ENCODE peak calls at places on chromosome 11, in seven cellular contexts. One of them, this sample, is unnamed.

GRCh38 chr11:77173494-77173893 is 45.4 kb downstream of the MYO7A start:
- DNase-seq in fibroblast of mammary gland: no peak
- DNase-seq in SK-N-SH: no peak
- DNase-seq in epithelial cell of proximal tubule: no peak
- DNase-seq in GM12865: no peak
- DNase-seq in foreskin keratinocyte: no peak
- DNase-seq in lung: no peak
- DNase-seq in this sample: no peak

GRCh38 chr11:130653838-130654601 is 205.6 kb downstream of the ADAMTS15 start:
- DNase-seq in lung: peak
- DNase-seq in fibroblast of mammary gland: no peak
- DNase-seq in foreskin keratinocyte: no peak
- DNase-seq in SK-N-SH: no peak
- DNase-seq in epithelial cell of proximal tubule: peak
- DNase-seq in GM12865: no peak
- DNase-seq in this sample: no peak

GRCh38 chr11:60991457-60991856 is 20.0 kb downstream of the CD6 start:
- DNase-seq in GM12865: no peak
- DNase-seq in lung: no peak
- DNase-seq in fibroblast of mammary gland: no peak
- DNase-seq in epithelial cell of proximal tubule: no peak
- DNase-seq in SK-N-SH: no peak
- DNase-seq in foreskin keratinocyte: no peak
- DNase-seq in this sample: no peak

GRCh38 chr11:72789493-72790131 is 4.2 kb downstream of the STARD10 start:
- DNase-seq in lung: no peak
- DNase-seq in epithelial cell of proximal tubule: no peak
- DNase-seq in GM12865: no peak
- DNase-seq in SK-N-SH: peak
- DNase-seq in fibroblast of mammary gland: peak
- DNase-seq in foreskin keratinocyte: no peak
- DNase-seq in this sample: no peak

GRCh38 chr11:12824281-12825041 is 150.2 kb downstream of the TEAD1 start:
- DNase-seq in fibroblast of mammary gland: no peak
- DNase-seq in epithelial cell of proximal tubule: no peak
- DNase-seq in SK-N-SH: no peak
- DNase-seq in GM12865: no peak
- DNase-seq in foreskin keratinocyte: no peak
- DNase-seq in lung: no peak
- DNase-seq in this sample: no peak

GRCh38 chr11:26862801-26863200 is 131.1 kb upstream of the FIBIN start:
- DNase-seq in epithelial cell of proximal tubule: no peak
- DNase-seq in lung: no peak
- DNase-seq in fibroblast of mammary gland: no peak
- DNase-seq in foreskin keratinocyte: no peak
- DNase-seq in SK-N-SH: no peak
- DNase-seq in GM12865: no peak
- DNase-seq in this sample: no peak

GRCh38 chr11:6623391-6624363 is 4.5 kb upstream of the TPP1 start:
- DNase-seq in lung: no peak
- DNase-seq in GM12865: no peak
- DNase-seq in fibroblast of mammary gland: no peak
- DNase-seq in foreskin keratinocyte: no peak
- DNase-seq in SK-N-SH: no peak
- DNase-seq in epithelial cell of proximal tubule: no peak
- DNase-seq in this sample: no peak

GRCh38 chr11:85947431-85948272 is 92.5 kb downstream of the CCDC83 start:
- DNase-seq in fibroblast of mammary gland: peak
- DNase-seq in GM12865: peak
- DNase-seq in epithelial cell of proximal tubule: peak
- DNase-seq in lung: peak
- DNase-seq in foreskin keratinocyte: peak
- DNase-seq in SK-N-SH: no peak
- DNase-seq in this sample: peak

GRCh38 chr11:112024178-112024777 is 930 bp upstream of the DLAT start:
- DNase-seq in foreskin keratinocyte: no peak
- DNase-seq in lung: no peak
- DNase-seq in GM12865: peak
- DNase-seq in SK-N-SH: no peak
- DNase-seq in fibroblast of mammary gland: peak
- DNase-seq in epithelial cell of proximal tubule: no peak
- DNase-seq in this sample: no peak

GRCh38 chr11:17558916-17559315 is 11.9 kb downstream of the OTOG start:
- DNase-seq in fibroblast of mammary gland: no peak
- DNase-seq in foreskin keratinocyte: no peak
- DNase-seq in GM12865: no peak
- DNase-seq in epithelial cell of proximal tubule: no peak
- DNase-seq in lung: no peak
- DNase-seq in SK-N-SH: no peak
- DNase-seq in this sample: no peak

GRCh38 chr11:811446-812245 is 1.9 kb downstream of the RPLP2 start:
- DNase-seq in lung: no peak
- DNase-seq in epithelial cell of proximal tubule: no peak
- DNase-seq in foreskin keratinocyte: no peak
- DNase-seq in GM12865: no peak
- DNase-seq in fibroblast of mammary gland: peak
- DNase-seq in SK-N-SH: no peak
- DNase-seq in this sample: no peak

GRCh38 chr11:31995525-31996123 is 95.2 kb upstream of the RCN1 start:
- DNase-seq in fibroblast of mammary gland: no peak
- DNase-seq in foreskin keratinocyte: no peak
- DNase-seq in lung: no peak
- DNase-seq in SK-N-SH: no peak
- DNase-seq in epithelial cell of proximal tubule: no peak
- DNase-seq in GM12865: peak
- DNase-seq in this sample: no peak

GRCh38 chr11:93330446-93330984 is at the start of gene DEUP1:
- DNase-seq in lung: peak
- DNase-seq in foreskin keratinocyte: no peak
- DNase-seq in GM12865: peak
- DNase-seq in epithelial cell of proximal tubule: no peak
- DNase-seq in SK-N-SH: peak
- DNase-seq in fibroblast of mammary gland: no peak
- DNase-seq in this sample: no peak

GRCh38 chr11:113773092-113773415 is 438 bp downstream of the ZW10 start:
- DNase-seq in GM12865: no peak
- DNase-seq in epithelial cell of proximal tubule: peak
- DNase-seq in SK-N-SH: no peak
- DNase-seq in foreskin keratinocyte: no peak
- DNase-seq in fibroblast of mammary gland: peak
- DNase-seq in lung: no peak
- DNase-seq in this sample: no peak

GRCh38 chr11:69213315-69213714 is 57.6 kb downstream of the SMIM38 start:
- DNase-seq in lung: no peak
- DNase-seq in foreskin keratinocyte: no peak
- DNase-seq in GM12865: peak
- DNase-seq in epithelial cell of proximal tubule: peak
- DNase-seq in SK-N-SH: no peak
- DNase-seq in fibroblast of mammary gland: no peak
- DNase-seq in this sample: no peak

GRCh38 chr11:117443269-117444186 is 115.9 kb downstream of the CEP164 start:
- DNase-seq in SK-N-SH: peak
- DNase-seq in epithelial cell of proximal tubule: no peak
- DNase-seq in lung: peak
- DNase-seq in foreskin keratinocyte: no peak
- DNase-seq in fibroblast of mammary gland: peak
- DNase-seq in GM12865: peak
- DNase-seq in this sample: no peak

GRCh38 chr11:61978703-61979661 is 11.5 kb upstream of the FTH1 start:
- DNase-seq in epithelial cell of proximal tubule: no peak
- DNase-seq in SK-N-SH: no peak
- DNase-seq in fibroblast of mammary gland: peak
- DNase-seq in lung: no peak
- DNase-seq in GM12865: no peak
- DNase-seq in foreskin keratinocyte: no peak
- DNase-seq in this sample: no peak

GRCh38 chr11:67284811-67285540 is 4.1 kb upstream of the ANKRD13D start:
- DNase-seq in lung: no peak
- DNase-seq in SK-N-SH: no peak
- DNase-seq in GM12865: no peak
- DNase-seq in fibroblast of mammary gland: no peak
- DNase-seq in foreskin keratinocyte: no peak
- DNase-seq in epithelial cell of proximal tubule: no peak
- DNase-seq in this sample: no peak

GRCh38 chr11:57649826-57650738 is at the start of gene YPEL4:
- DNase-seq in GM12865: no peak
- DNase-seq in lung: no peak
- DNase-seq in foreskin keratinocyte: no peak
- DNase-seq in fibroblast of mammary gland: peak
- DNase-seq in epithelial cell of proximal tubule: no peak
- DNase-seq in SK-N-SH: peak
- DNase-seq in this sample: no peak

GRCh38 chr11:6612816-6613136 is 760 bp upstream of the TAF10 start:
- DNase-seq in fibroblast of mammary gland: no peak
- DNase-seq in epithelial cell of proximal tubule: no peak
- DNase-seq in lung: no peak
- DNase-seq in SK-N-SH: peak
- DNase-seq in GM12865: no peak
- DNase-seq in foreskin keratinocyte: no peak
- DNase-seq in this sample: no peak

GRCh38 chr11:45285931-45286632 is at the start of gene SYT13:
- DNase-seq in fibroblast of mammary gland: no peak
- DNase-seq in lung: no peak
- DNase-seq in SK-N-SH: peak
- DNase-seq in GM12865: no peak
- DNase-seq in foreskin keratinocyte: no peak
- DNase-seq in epithelial cell of proximal tubule: no peak
- DNase-seq in this sample: no peak

GRCh38 chr11:35012467-35013191 is 96.2 kb downstream of the PDHX start:
- DNase-seq in foreskin keratinocyte: no peak
- DNase-seq in lung: no peak
- DNase-seq in epithelial cell of proximal tubule: no peak
- DNase-seq in SK-N-SH: no peak
- DNase-seq in fibroblast of mammary gland: no peak
- DNase-seq in GM12865: peak
- DNase-seq in this sample: no peak

GRCh38 chr11:113376156-113376555 is 11.4 kb upstream of the ANKK1 start:
- DNase-seq in epithelial cell of proximal tubule: no peak
- DNase-seq in foreskin keratinocyte: no peak
- DNase-seq in fibroblast of mammary gland: peak
- DNase-seq in GM12865: peak
- DNase-seq in lung: no peak
- DNase-seq in SK-N-SH: no peak
- DNase-seq in this sample: no peak

DNA sequence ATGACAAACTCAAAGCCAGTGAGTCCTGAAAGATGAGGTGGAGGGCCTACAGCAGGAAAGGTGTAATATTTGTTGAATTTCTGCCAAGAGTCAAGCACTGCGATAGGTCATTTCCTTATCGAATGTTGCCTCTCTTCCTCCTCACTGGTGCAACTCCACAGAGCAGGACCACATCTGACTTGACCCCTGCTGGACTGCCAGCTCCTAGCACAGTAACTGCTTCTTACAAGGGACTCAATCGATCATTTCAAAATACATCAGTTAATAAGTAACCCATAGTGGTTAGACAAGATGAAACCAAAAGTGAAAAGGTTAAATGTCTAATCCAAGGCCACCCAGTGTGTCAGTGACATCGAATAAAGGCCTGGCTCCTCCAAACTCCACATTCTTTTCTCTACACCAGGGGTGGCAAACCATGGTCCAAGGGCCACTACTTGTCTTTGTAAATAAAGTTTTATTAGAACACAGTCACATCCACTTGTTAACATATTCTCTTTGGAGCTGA is 98.5 kb upstream of the CSNK2A3 start:
- DNase-seq in SK-N-SH: no peak
- DNase-seq in foreskin keratinocyte: peak
- DNase-seq in lung: no peak
- DNase-seq in GM12865: peak
- DNase-seq in epithelial cell of proximal tubule: peak
- DNase-seq in fibroblast of mammary gland: no peak
- DNase-seq in this sample: no peak
- TF ChIP-seq CTCF in SK-N-SH: no peak
- TF ChIP-seq CTCF in foreskin keratinocyte: no peak
- TF ChIP-seq CTCF in lung: no peak
- TF ChIP-seq CTCF in GM12865: no peak
- TF ChIP-seq CTCF in epithelial cell of proximal tubule: peak
- TF ChIP-seq CTCF in fibroblast of mammary gland: no peak
- TF ChIP-seq CTCF in this sample: no peak

DNA sequence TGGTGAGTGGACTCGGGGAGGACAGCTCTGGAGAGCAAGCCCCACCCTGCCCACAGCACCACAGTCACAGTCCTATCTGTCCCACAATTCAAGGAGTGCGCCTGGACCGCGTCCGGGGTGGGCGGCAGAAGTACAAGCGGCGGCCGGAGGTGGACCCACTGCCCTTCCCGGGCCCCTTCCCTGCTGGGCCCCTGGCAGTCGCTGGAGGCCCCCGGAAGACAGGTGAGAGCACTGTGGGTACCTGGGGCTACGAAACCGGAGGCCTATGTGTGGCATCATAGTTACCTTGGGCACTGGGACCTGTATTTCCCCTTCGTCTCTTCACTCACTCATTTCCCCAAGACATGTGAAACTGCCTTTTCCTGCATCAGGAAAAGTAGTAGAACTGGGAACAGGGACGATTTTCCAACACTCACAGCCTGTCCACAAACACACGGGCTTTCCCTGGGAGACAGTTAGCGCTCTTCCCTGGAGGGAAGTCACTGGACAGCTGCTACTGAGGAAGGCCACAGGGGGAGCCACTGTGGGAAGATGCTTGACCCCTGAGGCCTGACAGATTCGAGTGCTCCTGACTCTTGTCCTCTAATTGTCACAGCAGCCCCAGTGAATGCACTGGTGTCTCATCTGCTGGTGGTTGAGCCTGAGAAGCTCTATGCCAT is 3.1 kb downstream of the TRMT112 start:
- DNase-seq in epithelial cell of proximal tubule: no peak
- DNase-seq in fibroblast of mammary gland: no peak
- DNase-seq in lung: no peak
- DNase-seq in SK-N-SH: peak
- DNase-seq in foreskin keratinocyte: no peak
- DNase-seq in GM12865: no peak
- DNase-seq in this sample: no peak
- TF ChIP-seq CTCF in epithelial cell of proximal tubule: peak
- TF ChIP-seq CTCF in fibroblast of mammary gland: peak
- TF ChIP-seq CTCF in lung: no peak
- TF ChIP-seq CTCF in SK-N-SH: peak
- TF ChIP-seq CTCF in foreskin keratinocyte: no peak
- TF ChIP-seq CTCF in GM12865: no peak
- TF ChIP-seq CTCF in this sample: peak

DNA sequence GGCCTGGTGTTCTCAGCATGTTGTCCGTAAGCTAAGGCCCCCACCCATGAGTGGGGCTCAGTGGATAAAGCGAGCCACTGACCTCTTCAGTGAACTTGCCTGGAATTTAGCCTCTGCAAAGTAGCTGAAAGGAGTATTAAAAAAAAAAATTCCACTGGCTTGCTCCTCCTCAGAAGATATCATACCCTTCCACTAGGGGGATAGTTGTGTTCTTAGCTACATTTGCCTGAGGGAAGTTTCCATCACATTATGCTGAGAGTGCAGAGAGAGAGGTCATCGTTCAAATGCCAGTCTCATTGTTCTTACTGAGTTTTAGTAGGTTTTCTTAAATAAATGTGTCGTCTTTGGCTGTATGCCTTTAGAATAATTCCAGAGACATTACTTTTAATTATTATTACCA is 879.7 kb downstream of the JRKL start:
- DNase-seq in lung: no peak
- DNase-seq in epithelial cell of proximal tubule: no peak
- DNase-seq in foreskin keratinocyte: no peak
- DNase-seq in fibroblast of mammary gland: no peak
- DNase-seq in GM12865: peak
- DNase-seq in SK-N-SH: peak
- DNase-seq in this sample: no peak
- TF ChIP-seq CTCF in lung: no peak
- TF ChIP-seq CTCF in epithelial cell of proximal tubule: peak
- TF ChIP-seq CTCF in foreskin keratinocyte: peak
- TF ChIP-seq CTCF in fibroblast of mammary gland: no peak
- TF ChIP-seq CTCF in GM12865: peak
- TF ChIP-seq CTCF in SK-N-SH: peak
- TF ChIP-seq CTCF in this sample: no peak

GRCh38 chr11:16542353-16542752 is 186.0 kb upstream of the SOX6 start:
- DNase-seq in SK-N-SH: no peak
- DNase-seq in fibroblast of mammary gland: no peak
- DNase-seq in GM12865: no peak
- DNase-seq in epithelial cell of proximal tubule: no peak
- DNase-seq in foreskin keratinocyte: no peak
- DNase-seq in lung: no peak
- DNase-seq in this sample: no peak
- TF ChIP-seq CTCF in SK-N-SH: no peak
- TF ChIP-seq CTCF in fibroblast of mammary gland: no peak
- TF ChIP-seq CTCF in GM12865: no peak
- TF ChIP-seq CTCF in epithelial cell of proximal tubule: no peak
- TF ChIP-seq CTCF in foreskin keratinocyte: no peak
- TF ChIP-seq CTCF in lung: no peak
- TF ChIP-seq CTCF in this sample: no peak

This sample was measured in BJ.